ENCODE peak calls at places on chromosomes 11 and 22, in eight cellular contexts. Q, R, V, M, C, I, W and G are unnamed samples.

GRCh38 chr11:65435981-65436411 is 13.4 kb downstream of the NEAT1 start:
- DNase-seq in Q (no peak), R (no peak), V (no peak), M (peak), C (no peak), I (peak), W (no peak), G (no peak)

GRCh38 chr11:36564376-36565032 is 3.3 kb upstream of the RAG1 start:
- DNase-seq in Q (peak), R (no peak), V (peak), M (peak), C (peak), I (peak), W (peak), G (peak)

GRCh38 chr22:29344137-29344536 is 28.6 kb upstream of the RASL10A start:
- DNase-seq in Q (peak), R (no peak), V (no peak), M (peak), C (peak), I (peak), W (no peak), G (peak)

GRCh38 chr11:36156486-36157150 is 132.6 kb downstream of the COMMD9 start:
- DNase-seq in Q (peak), R (no peak), V (no peak), M (peak), C (no peak), I (peak), W (no peak), G (no peak)

GRCh38 chr11:120142072-120142423 is 4.1 kb upstream of the TRIM29 start:
- DNase-seq in Q (no peak), R (no peak), V (no peak), M (no peak), C (peak), I (no peak), W (no peak), G (peak)

GRCh38 chr11:19557185-19557584 is 155.5 kb upstream of the NAV2 start:
- DNase-seq in Q (no peak), R (no peak), V (no peak), M (no peak), C (no peak), I (no peak), W (no peak), G (no peak)

GRCh38 chr11:87290304-87290922 is 252.7 kb downstream of the TMEM135 start:
- DNase-seq in Q (peak), R (no peak), V (peak), M (peak), C (no peak), I (peak), W (no peak), G (peak)

GRCh38 chr11:35852056-35852455 is 91.8 kb upstream of the LDLRAD3 start:
- DNase-seq in Q (peak), R (no peak), V (no peak), M (no peak), C (no peak), I (peak), W (no peak), G (no peak)

GRCh38 chr22:39545310-39546063 is 12.9 kb upstream of the RPS19BP1 start:
- DNase-seq in Q (peak), R (no peak), V (peak), M (peak), C (peak), I (peak), W (peak), G (peak)

GRCh38 chr22:21736948-21737347 is 1.4 kb upstream of the YPEL1 start:
- DNase-seq in Q (no peak), R (no peak), V (no peak), M (no peak), C (no peak), I (no peak), W (no peak), G (no peak)

GRCh38 chr11:8301622-8302021 is 37.9 kb upstream of the LMO1 start:
- DNase-seq in Q (no peak), R (no peak), V (no peak), M (no peak), C (no peak), I (no peak), W (no peak), G (no peak)

GRCh38 chr11:71582309-71582895 is at the start of gene KRTAP5-11:
- DNase-seq in Q (no peak), R (no peak), V (no peak), M (no peak), C (no peak), I (no peak), W (no peak), G (no peak)

GRCh38 chr11:110855246-110855645 is 143.0 kb upstream of the ARHGAP20 start:
- DNase-seq in Q (peak), R (no peak), V (no peak), M (peak), C (no peak), I (peak), W (no peak), G (no peak)

GRCh38 chr11:1196516-1197391 is 26.1 kb upstream of the MUC5B start:
- DNase-seq in Q (no peak), R (no peak), V (no peak), M (no peak), C (peak), I (no peak), W (no peak), G (no peak)

GRCh38 chr11:44309483-44310197 is at the start of gene ALX4:
- DNase-seq in Q (no peak), R (no peak), V (peak), M (peak), C (peak), I (no peak), W (peak), G (peak)

GRCh38 chr11:66264383-66264782 is 4.1 kb upstream of the RAB1B start:
- DNase-seq in Q (no peak), R (no peak), V (no peak), M (no peak), C (no peak), I (no peak), W (no peak), G (no peak)

GRCh38 chr11:101446238-101446637 is 137.6 kb downstream of the TRPC6 start:
- DNase-seq in Q (peak), R (no peak), V (no peak), M (peak), C (no peak), I (peak), W (no peak), G (no peak)

GRCh38 chr11:7202412-7202811 is 49.3 kb upstream of the SYT9 start:
- DNase-seq in Q (no peak), R (no peak), V (no peak), M (no peak), C (no peak), I (no peak), W (no peak), G (no peak)

GRCh38 chr11:74697722-74698121 is 33.5 kb downstream of the CHRDL2 start:
- DNase-seq in Q (no peak), R (no peak), V (no peak), M (no peak), C (no peak), I (no peak), W (no peak), G (no peak)

GRCh38 chr11:3121931-3122774 is 43.0 kb downstream of the OSBPL5 start:
- DNase-seq in Q (no peak), R (no peak), V (no peak), M (no peak), C (no peak), I (no peak), W (no peak), G (no peak)

GRCh38 chr11:118570787-118571186 is 1.4 kb upstream of the ARCN1 start:
- DNase-seq in Q (no peak), R (no peak), V (no peak), M (no peak), C (no peak), I (no peak), W (no peak), G (no peak)

GRCh38 chr11:67492801-67493547 is 10.1 kb downstream of the AIP start:
- DNase-seq in Q (no peak), R (no peak), V (peak), M (no peak), C (no peak), I (no peak), W (no peak), G (no peak)

GRCh38 chr11:95698939-95699562 is 90.5 kb downstream of the FAM76B start:
- DNase-seq in Q (peak), R (no peak), V (no peak), M (no peak), C (no peak), I (peak), W (no peak), G (no peak)

GRCh38 chr11:9459573-9460321 is 1.1 kb upstream of the ZNF143 start:
- DNase-seq in Q (peak), R (no peak), V (peak), M (peak), C (no peak), I (peak), W (peak), G (peak)

GRCh38 chr22:42511401-42511891 is 8.2 kb downstream of the RRP7A start:
- DNase-seq in Q (peak), R (no peak), V (no peak), M (no peak), C (no peak), I (no peak), W (no peak), G (no peak)

GRCh38 chr22:31093090-31093850 is 12.2 kb downstream of the SMTN start:
- DNase-seq in Q (no peak), R (no peak), V (no peak), M (no peak), C (no peak), I (no peak), W (no peak), G (no peak)

GRCh38 chr11:66987158-66987620 is 12.1 kb downstream of the C11orf86 start:
- DNase-seq in Q (peak), R (no peak), V (peak), M (no peak), C (no peak), I (no peak), W (no peak), G (peak)

GRCh38 chr22:42316988-42317387 is 46.5 kb upstream of the TCF20 start:
- DNase-seq in Q (peak), R (peak), V (no peak), M (no peak), C (no peak), I (peak), W (peak), G (no peak)

GRCh38 chr11:14578551-14578956 is 58.4 kb upstream of the PSMA1 start:
- DNase-seq in Q (peak), R (no peak), V (no peak), M (peak), C (no peak), I (peak), W (peak), G (peak)

GRCh38 chr11:132631956-132632355 is 900.3 kb downstream of the OPCML start:
- DNase-seq in Q (peak), R (no peak), V (no peak), M (peak), C (no peak), I (no peak), W (no peak), G (no peak)

GRCh38 chr11:76880314-76880713 is 19.6 kb downstream of the ACER3 start:
- DNase-seq in Q (no peak), R (no peak), V (no peak), M (no peak), C (no peak), I (peak), W (no peak), G (no peak)

GRCh38 chr22:42439821-42440674 is 7.8 kb upstream of the NFAM1 start:
- DNase-seq in Q (peak), R (no peak), V (no peak), M (peak), C (no peak), I (peak), W (no peak), G (peak)

GRCh38 chr22:37263966-37264887 is 18.1 kb upstream of the CYTH4 start:
- DNase-seq in Q (no peak), R (no peak), V (no peak), M (no peak), C (no peak), I (no peak), W (no peak), G (no peak)